ENCODE peak calls at places on chromosomes 12 and 14, in six cellular contexts. L is IMR-90, T is neuronal stem cell, H is H9, R is H1, F is mesenchymal stem cell. C is an unnamed sample.

GRCh38 chr12:132544173-132544468 is 54.2 kb downstream of the FBRSL1 start:
- DNase-seq in L (no peak), T (no peak), H (no peak), R (no peak), F (no peak), C (no peak)

GRCh38 chr12:127675936-127676335 is 591.0 kb upstream of the TMEM132C start:
- DNase-seq in L (no peak), T (no peak), H (no peak), R (no peak), F (peak; percentile 46), C (no peak)

GRCh38 chr12:109430244-109430643 is 46.9 kb downstream of the KCTD10 start:
- DNase-seq in L (no peak), T (no peak), H (no peak), R (no peak), F (no peak), C (no peak)

GRCh38 chr12:68267892-68268396 is 14.5 kb upstream of the IL22 start:
- DNase-seq in L (peak; percentile 88), T (no peak), H (no peak), R (no peak), F (peak; percentile 64), C (peak; percentile 91)

GRCh38 chr14:72701610-72702009 is 192.3 kb downstream of the DPF3 start:
- DNase-seq in L (peak; percentile 25), T (no peak), H (no peak), R (no peak), F (no peak), C (no peak)

GRCh38 chr12:106767954-106768501 is 6.5 kb upstream of the RIC8B start:
- DNase-seq in L (no peak), T (peak; percentile 65), H (peak; percentile 67), R (peak; percentile 49), F (no peak), C (peak; percentile 43)

GRCh38 chr14:100142073-100143040 is 17.1 kb downstream of the DEGS2 start:
- DNase-seq in L (no peak), T (no peak), H (no peak), R (no peak), F (no peak), C (no peak)

GRCh38 chr12:98022961-98023360 is 492.4 kb upstream of the TMPO start:
- DNase-seq in L (no peak), T (no peak), H (no peak), R (no peak), F (no peak), C (no peak)

GRCh38 chr12:86623267-86623666 is 367.1 kb upstream of the MGAT4C start:
- DNase-seq in L (no peak), T (no peak), H (no peak), R (no peak), F (peak; percentile 22), C (no peak)

GRCh38 chr12:98420403-98420800 is 95.0 kb upstream of the TMPO start:
- DNase-seq in L (no peak), T (no peak), H (no peak), R (no peak), F (no peak), C (no peak)

GRCh38 chr12:109581856-109582255 is 8.3 kb downstream of the MVK start:
- DNase-seq in L (peak; percentile 45), T (no peak), H (no peak), R (no peak), F (peak; percentile 68), C (peak; percentile 90)

GRCh38 chr12:79326225-79326624 is 364.5 kb downstream of the PAWR start:
- DNase-seq in L (no peak), T (no peak), H (no peak), R (no peak), F (no peak), C (no peak)

GRCh38 chr12:109393437-109394345 is 46.0 kb downstream of the MYO1H start:
- DNase-seq in L (peak; percentile 53), T (peak; percentile 54), H (peak; percentile 46), R (no peak), F (peak; percentile 55), C (peak; percentile 87)

GRCh38 chr14:99143793-99144192 is 128.2 kb downstream of the BCL11B start:
- DNase-seq in L (no peak), T (no peak), H (peak; percentile 56), R (no peak), F (no peak), C (no peak)

GRCh38 chr12:58537278-58537677 is 383.0 kb downstream of the LRIG3 start:
- DNase-seq in L (peak; percentile 82), T (no peak), H (no peak), R (no peak), F (peak; percentile 72), C (no peak)

GRCh38 chr14:21917699-21918436 is 244.2 kb upstream of the OR4E1 start:
- DNase-seq in L (peak; percentile 41), T (peak; percentile 33), H (no peak), R (no peak), F (peak; percentile 38), C (peak; percentile 45)

GRCh38 chr14:104218361-104219180 is 80.2 kb downstream of the KIF26A start:
- DNase-seq in L (no peak), T (no peak), H (no peak), R (no peak), F (no peak), C (no peak)

GRCh38 chr12:1529862-1530591 is 64.4 kb downstream of the FBXL14 start:
- DNase-seq in L (no peak), T (no peak), H (peak; percentile 51), R (no peak), F (peak; percentile 20), C (no peak)

GRCh38 chr14:59197695-59198262 is 9.3 kb downstream of the DAAM1 start:
- DNase-seq in L (no peak), T (no peak), H (no peak), R (no peak), F (peak; percentile 44), C (no peak)

GRCh38 chr12:66602483-66603143 is 76.3 kb downstream of the GRIP1 start:
- DNase-seq in L (no peak), T (no peak), H (no peak), R (no peak), F (no peak), C (no peak)

GRCh38 chr12:88559772-88560171 is 20.5 kb downstream of the KITLG start:
- DNase-seq in L (no peak), T (no peak), H (no peak), R (no peak), F (no peak), C (no peak)

GRCh38 chr12:33439587-33440011 is at the start of gene SYT10:
- DNase-seq in L (no peak), T (peak; percentile 69), H (peak; percentile 87), R (no peak), F (peak; percentile 33), C (peak; percentile 3)

GRCh38 chr12:103105971-103106597 is 148.6 kb downstream of the ASCL1 start:
- DNase-seq in L (no peak), T (no peak), H (no peak), R (no peak), F (no peak), C (no peak)

GRCh38 chr14:106879241-106879640 is 1352.9 kb downstream of the TMEM121 start:
- DNase-seq in L (no peak), T (no peak), H (no peak), R (no peak), F (no peak), C (no peak)

GRCh38 chr12:107474639-107475539 is 210.7 kb upstream of the PWP1 start:
- DNase-seq in L (peak; percentile 15), T (no peak), H (no peak), R (no peak), F (no peak), C (no peak)

GRCh38 chr12:59626382-59626781 is 30.6 kb downstream of the SLC16A7 start:
- DNase-seq in L (peak; percentile 40), T (no peak), H (no peak), R (no peak), F (peak; percentile 29), C (peak; percentile 41)

GRCh38 chr12:1206118-1206734 is 215.2 kb downstream of the ERC1 start:
- DNase-seq in L (no peak), T (no peak), H (no peak), R (no peak), F (peak; percentile 17), C (no peak)

GRCh38 chr14:88426271-88426670 is 40.8 kb downstream of the SPATA7 start:
- DNase-seq in L (peak; percentile 74), T (no peak), H (no peak), R (no peak), F (peak; percentile 35), C (no peak)
- H4K91ac ChIP-seq in L (peak overlapping the region; percentile 45), T (no peak overlapping the region), H (no peak overlapping the region), R (no peak overlapping the region), F (no peak overlapping the region), C (no peak overlapping the region)

GRCh38 chr12:75721231-75721641 is 209.8 kb upstream of the KRR1 start:
- DNase-seq in L (peak; percentile 19), T (no peak), H (no peak), R (no peak), F (no peak), C (no peak)

GRCh38 chr12:75724913-75725312 is 213.5 kb upstream of the KRR1 start:
- DNase-seq in L (peak; percentile 92), T (no peak), H (no peak), R (no peak), F (peak; percentile 92), C (no peak)

GRCh38 chr12:75720807-75721206 is 209.4 kb upstream of the KRR1 start:
- DNase-seq in L (no peak), T (no peak), H (peak; percentile 61), R (no peak), F (no peak), C (no peak)

GRCh38 chr12:75721790-75722189 is 210.4 kb upstream of the KRR1 start:
- DNase-seq in L (no peak), T (no peak), H (no peak), R (no peak), F (no peak), C (no peak)

DNA sequence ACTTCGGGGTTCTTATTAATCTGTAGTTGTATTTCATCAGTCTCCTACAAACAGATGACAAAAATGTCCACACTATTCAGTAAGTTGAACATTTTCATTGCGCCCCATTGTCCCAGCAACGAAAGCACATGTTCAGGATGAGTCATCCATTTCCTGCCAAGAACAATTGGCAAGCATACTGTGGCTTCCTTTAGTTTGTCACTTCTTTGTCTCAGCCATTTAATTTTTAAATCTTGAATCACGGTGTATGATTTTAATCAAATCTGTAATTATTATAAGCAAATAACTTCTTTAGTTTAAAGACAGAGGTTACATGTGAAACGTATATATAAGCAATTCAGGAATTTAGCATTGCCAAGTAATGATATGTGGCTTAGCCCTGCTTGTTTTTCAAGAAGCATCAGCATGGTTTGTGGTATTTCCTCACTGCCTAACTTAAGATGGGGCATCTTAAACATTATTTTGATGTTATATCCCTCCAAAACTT is 211.3 kb upstream of the KRR1 start:
- DNase-seq in L (peak; percentile 93), T (no peak), H (no peak), R (no peak), F (peak; percentile 86), C (peak; percentile 26)
- H2BK120ac ChIP-seq in L (peak overlapping the region; percentile 99), T (no peak overlapping the region), H (no peak overlapping the region), R (no peak overlapping the region), F (no peak overlapping the region), C (no peak overlapping the region)

GRCh38 chr14:53545217-53545616 is 392.1 kb upstream of the DDHD1 start:
- DNase-seq in L (no peak), T (no peak), H (no peak), R (no peak), F (no peak), C (no peak)
- H4K91ac ChIP-seq in L (no peak overlapping the region), T (no peak overlapping the region), H (no peak overlapping the region), R (no peak overlapping the region), F (no peak overlapping the region), C (no peak overlapping the region)

DNA sequence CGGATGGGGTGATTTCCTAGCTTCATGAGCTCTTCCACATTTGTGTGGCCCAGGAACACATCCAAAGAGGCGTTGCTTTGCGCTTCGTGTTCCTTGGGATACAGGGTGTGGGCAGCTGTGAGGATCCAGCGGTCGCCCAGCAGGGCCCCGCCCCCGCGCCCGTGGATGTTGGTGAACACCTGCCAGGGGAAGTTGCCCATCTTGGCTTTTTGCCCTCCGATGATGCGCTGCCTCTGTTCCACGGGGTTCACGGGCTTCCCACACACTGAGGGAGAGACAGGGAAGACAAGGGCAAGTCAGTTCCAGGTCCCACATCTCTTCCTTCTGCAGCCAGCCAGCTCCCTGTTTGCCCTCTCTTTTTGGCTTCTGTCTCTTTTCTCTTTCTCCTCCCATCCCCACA is 11.2 kb downstream of the C1R start:
- DNase-seq in L (no peak), T (no peak), H (no peak), R (no peak), F (no peak), C (no peak)
- H2BK120ac ChIP-seq in L (no peak overlapping the region), T (no peak overlapping the region), H (no peak overlapping the region), R (no peak overlapping the region), F (no peak overlapping the region), C (no peak overlapping the region)

C was measured in trophoblast cell.